ENCODE peak calls at places on chromosomes 6 and 20, in seven cellular contexts. Q, Z, J, V, X, R and A are unnamed samples.
A peak's percentile ranks its signal among the peaks of the same experiment; 100 is the strongest.

GRCh38 chr6:142926494-142927273 is 18.3 kb downstream of the HIVEP2 start:
- DNase-seq in Q (peak; percentile 57), Z (peak; percentile 79), J (peak; percentile 81), V (peak; percentile 15), R (peak; percentile 87), X (peak; percentile 66), A (no peak)

GRCh38 chr20:16615199-16615598 is 42.0 kb upstream of the KIF16B start:
- DNase-seq in V (no peak), Q (no peak), X (no peak), R (peak; percentile 66), Z (no peak), J (no peak), A (no peak)

GRCh38 chr6:56949925-56950495 is 4.9 kb upstream of the BEND6 start:
- DNase-seq in J (no peak), V (no peak), Z (no peak), R (no peak), Q (no peak), X (no peak), A (no peak)

GRCh38 chr6:53309897-53310291 is 38.9 kb downstream of the ELOVL5 start:
- DNase-seq in V (no peak), R (no peak), X (no peak), Q (no peak), J (no peak), Z (no peak), A (no peak)

GRCh38 chr6:46044876-46045617 is 29.4 kb upstream of the CLIC5 start:
- DNase-seq in Q (no peak), X (no peak), Z (no peak), R (peak; percentile 70), V (no peak), J (no peak), A (no peak)

GRCh38 chr20:16004108-16004854 is 569.0 kb downstream of the KIF16B start:
- DNase-seq in R (peak; percentile 41), V (no peak), Z (no peak), X (no peak), Q (no peak), J (no peak), A (no peak)

GRCh38 chr6:167782698-167783517 is 43.8 kb upstream of the AFDN start:
- DNase-seq in R (peak; percentile 69), V (no peak), Z (no peak), J (no peak), X (no peak), Q (no peak), A (no peak)

GRCh38 chr20:57713505-57713903 is 3.7 kb upstream of the PMEPA1 start:
- DNase-seq in R (no peak), J (no peak), V (no peak), X (no peak), Q (no peak), Z (no peak), A (no peak)

GRCh38 chr6:8499540-8499939 is 64.2 kb upstream of the SLC35B3 start:
- DNase-seq in X (no peak), Q (no peak), R (peak; percentile 18), V (no peak), Z (peak; percentile 15), J (no peak), A (peak; percentile 7)

GRCh38 chr6:168880271-168880670 is 373.4 kb downstream of the THBS2 start:
- DNase-seq in V (no peak), Z (no peak), Q (no peak), X (no peak), J (no peak), R (no peak), A (no peak)

GRCh38 chr20:57693670-57694329 is 16.0 kb downstream of the PMEPA1 start:
- DNase-seq in Z (no peak), J (no peak), Q (no peak), V (no peak), R (no peak), X (no peak), A (no peak)

GRCh38 chr6:63858691-63859090 is 223.1 kb downstream of the PHF3 start:
- DNase-seq in J (no peak), Q (no peak), Z (no peak), V (no peak), R (no peak), X (no peak), A (no peak)

GRCh38 chr20:8854566-8854965 is 214.3 kb upstream of the PLCB4 start:
- DNase-seq in V (no peak), Q (no peak), Z (peak; percentile 19), X (no peak), J (no peak), R (no peak), A (no peak)

GRCh38 chr6:41689171-41690008 is 46.0 kb downstream of the TFEB start:
- DNase-seq in V (no peak), R (no peak), X (no peak), J (no peak), Z (no peak), Q (no peak), A (no peak)

GRCh38 chr6:33824461-33825154 is 20.8 kb upstream of the MLN start:
- DNase-seq in Z (peak; percentile 42), Q (no peak), R (no peak), X (no peak), V (no peak), J (no peak), A (no peak)

GRCh38 chr6:154969796-154970195 is 25.3 kb upstream of the TIAM2 start:
- DNase-seq in Q (no peak), J (no peak), R (no peak), Z (no peak), V (no peak), X (no peak), A (no peak)

GRCh38 chr6:4059115-4059777 is 19.7 kb downstream of the FAM217A start:
- DNase-seq in J (peak; percentile 14), Z (no peak), Q (peak; percentile 28), V (no peak), X (peak; percentile 65), R (peak; percentile 24), A (no peak)

GRCh38 chr6:38080889-38081288 is 261.4 kb downstream of the ZFAND3 start:
- DNase-seq in X (no peak), R (peak; percentile 19), Z (no peak), J (no peak), Q (no peak), V (no peak), A (no peak)

GRCh38 chr6:72260489-72260888 is 361.4 kb upstream of the KCNQ5 start:
- DNase-seq in X (no peak), J (no peak), Q (no peak), V (no peak), R (no peak), Z (no peak), A (no peak)